ENCODE peak calls at places on chromosomes 13 and 19, in eight cellular contexts. T, I, P, R, F, H, Q and A are unnamed samples.

GRCh38 chr13:105952233-105952767 is 583.2 kb downstream of the EFNB2 start:
- DNase-seq in T (no peak), I (no peak), P (no peak), R (no peak), F (no peak), H (no peak), Q (no peak), A (no peak)

GRCh38 chr13:77138813-77139212 is 111.9 kb upstream of the FBXL3 start:
- DNase-seq in T (no peak), I (no peak), P (no peak), R (no peak), F (no peak), H (peak; percentile 5), Q (no peak), A (no peak)

GRCh38 chr19:6800991-6801396 is 28.5 kb downstream of the VAV1 start:
- DNase-seq in T (peak; percentile 78), I (no peak), P (no peak), R (peak; percentile 36), F (no peak), H (no peak), Q (no peak), A (peak; percentile 54)

GRCh38 chr19:17686027-17686511 is 2.1 kb downstream of the UNC13A start:
- DNase-seq in T (no peak), I (peak; percentile 39), P (no peak), R (peak; percentile 31), F (no peak), H (peak; percentile 40), Q (peak; percentile 26), A (peak; percentile 8)

GRCh38 chr19:42335374-42335936 is 10.0 kb downstream of the MEGF8 start:
- DNase-seq in T (no peak), I (no peak), P (no peak), R (no peak), F (no peak), H (no peak), Q (no peak), A (no peak)

GRCh38 chr13:46486270-46486669 is 66.7 kb upstream of the LRCH1 start:
- DNase-seq in T (no peak), I (no peak), P (no peak), R (peak; percentile 55), F (no peak), H (no peak), Q (no peak), A (no peak)

GRCh38 chr13:97499181-97499580 is 65.2 kb downstream of the RAP2A start:
- DNase-seq in T (no peak), I (no peak), P (no peak), R (peak; percentile 24), F (no peak), H (no peak), Q (no peak), A (no peak)

GRCh38 chr13:46354143-46355087 is 32.6 kb downstream of the RUBCNL start:
- DNase-seq in T (peak; percentile 97), I (no peak), P (no peak), R (peak; percentile 97), F (no peak), H (no peak), Q (no peak), A (peak; percentile 98)

GRCh38 chr19:1273263-1274041 is 1.9 kb upstream of the FAM174C start:
- DNase-seq in T (peak; percentile 18), I (no peak), P (peak; percentile 23), R (peak; percentile 46), F (no peak), H (no peak), Q (no peak), A (no peak)
- H3K4me3 ChIP-seq in T (no peak overlapping the region), I (no peak overlapping the region), P (peak overlapping the region; percentile 79), R (no peak overlapping the region), F (peak overlapping the region; percentile 86), H (peak overlapping the region; percentile 69), Q (peak overlapping the region; percentile 87), A (no peak overlapping the region)

DNA sequence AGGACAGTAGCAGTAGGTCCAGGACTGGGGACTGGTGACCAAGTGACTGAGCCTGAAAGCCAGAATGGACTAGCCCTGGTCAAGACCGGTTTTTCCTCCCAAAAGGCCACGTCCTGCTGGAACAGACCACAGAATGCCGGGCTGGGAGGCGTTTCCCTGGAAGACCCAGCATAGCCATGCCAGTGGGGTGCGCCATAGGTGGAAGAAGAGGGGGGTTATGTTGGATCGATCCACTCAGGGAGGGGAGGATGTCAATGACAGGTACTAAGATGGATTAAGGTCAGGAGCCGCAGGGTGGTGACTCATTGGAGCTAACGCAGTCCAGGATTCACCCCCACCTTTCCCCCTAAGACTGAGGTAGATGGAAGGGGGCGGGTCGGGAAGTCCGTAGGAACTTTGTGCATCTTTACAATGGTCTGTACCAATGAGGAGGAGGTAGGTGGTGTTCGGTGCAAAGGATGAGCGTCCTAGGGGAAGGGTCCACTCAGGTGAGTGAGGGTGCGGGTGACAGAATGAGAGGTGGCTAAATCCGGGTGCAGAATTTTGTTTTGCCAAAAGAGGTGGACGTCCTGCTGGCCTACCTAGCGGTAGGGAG is 21.0 kb downstream of the VASP start:
- DNase-seq in T (no peak), I (peak; percentile 73), P (no peak), R (peak; percentile 75), F (no peak), H (peak; percentile 25), Q (no peak), A (peak; percentile 44)
- TF ChIP-seq CTCF in T (no peak), I (no peak), P (no peak), R (no peak), F (no peak), H (no peak), Q (no peak), A (no peak)

GRCh38 chr13:75725784-75726183 is 89.7 kb downstream of the LMO7 start:
- DNase-seq in T (no peak), I (no peak), P (no peak), R (no peak), F (no peak), H (no peak), Q (no peak), A (no peak)
- H3K4me3 ChIP-seq in T (no peak overlapping the region), I (no peak overlapping the region), P (no peak overlapping the region), R (no peak overlapping the region), F (no peak overlapping the region), H (no peak overlapping the region), Q (no peak overlapping the region), A (no peak overlapping the region)

DNA sequence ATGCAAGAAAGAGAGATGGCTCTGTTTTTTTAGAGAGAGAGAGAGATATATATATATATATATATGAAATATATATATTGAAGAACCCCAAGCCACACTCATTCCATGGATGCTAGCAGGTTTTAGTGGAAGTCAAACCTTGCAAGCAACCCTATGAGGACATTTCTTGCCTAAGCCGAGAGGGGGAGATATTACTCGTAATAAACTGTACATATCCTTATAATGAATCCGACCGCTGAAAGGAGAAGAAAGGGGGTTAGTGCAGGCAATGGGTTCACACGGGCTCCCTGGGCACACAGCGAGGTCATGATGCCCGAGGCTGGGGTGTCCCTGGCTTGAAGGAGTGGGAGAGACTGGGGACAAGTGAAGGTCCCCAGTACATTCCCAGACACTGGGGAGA is 78.3 kb downstream of the IER2 start:
- DNase-seq in T (peak; percentile 14), I (no peak), P (no peak), R (no peak), F (no peak), H (peak; percentile 54), Q (no peak), A (no peak)
- TF ChIP-seq CTCF in T (no peak), I (no peak), P (no peak), R (no peak), F (no peak), H (peak; percentile 43), Q (no peak), A (no peak)

GRCh38 chr19:23070353-23070781 is 46.5 kb upstream of the ZNF730 start:
- DNase-seq in T (peak; percentile 63), I (no peak), P (peak; percentile 33), R (peak; percentile 59), F (peak; percentile 46), H (peak; percentile 14), Q (peak; percentile 31), A (peak; percentile 38)
- H3K4me3 ChIP-seq in T (no peak overlapping the region), I (no peak overlapping the region), P (peak overlapping the region; percentile 41), R (no peak overlapping the region), F (peak overlapping the region; percentile 64), H (no peak overlapping the region), Q (no peak overlapping the region), A (peak overlapping the region; percentile 35)

GRCh38 chr19:7921955-7922840 is 2.1 kb downstream of the SNAPC2 start:
- DNase-seq in T (no peak), I (no peak), P (no peak), R (no peak), F (no peak), H (no peak), Q (peak; percentile 21), A (no peak)

GRCh38 chr19:7920520-7921301 is 573 bp downstream of the SNAPC2 start:
- DNase-seq in T (peak; percentile 99), I (peak; percentile 99), P (peak; percentile 100), R (peak; percentile 94), F (peak; percentile 100), H (peak; percentile 98), Q (peak; percentile 100), A (peak; percentile 98)

GRCh38 chr19:7919681-7920519 is at the start of gene SNAPC2:
- DNase-seq in T (peak; percentile 97), I (peak; percentile 97), P (peak; percentile 97), R (peak; percentile 91), F (peak; percentile 98), H (peak; percentile 97), Q (peak; percentile 98), A (peak; percentile 96)

GRCh38 chr19:7922841-7923205 is 2.7 kb downstream of the SNAPC2 start:
- DNase-seq in T (no peak), I (no peak), P (no peak), R (no peak), F (no peak), H (no peak), Q (no peak), A (no peak)

DNA sequence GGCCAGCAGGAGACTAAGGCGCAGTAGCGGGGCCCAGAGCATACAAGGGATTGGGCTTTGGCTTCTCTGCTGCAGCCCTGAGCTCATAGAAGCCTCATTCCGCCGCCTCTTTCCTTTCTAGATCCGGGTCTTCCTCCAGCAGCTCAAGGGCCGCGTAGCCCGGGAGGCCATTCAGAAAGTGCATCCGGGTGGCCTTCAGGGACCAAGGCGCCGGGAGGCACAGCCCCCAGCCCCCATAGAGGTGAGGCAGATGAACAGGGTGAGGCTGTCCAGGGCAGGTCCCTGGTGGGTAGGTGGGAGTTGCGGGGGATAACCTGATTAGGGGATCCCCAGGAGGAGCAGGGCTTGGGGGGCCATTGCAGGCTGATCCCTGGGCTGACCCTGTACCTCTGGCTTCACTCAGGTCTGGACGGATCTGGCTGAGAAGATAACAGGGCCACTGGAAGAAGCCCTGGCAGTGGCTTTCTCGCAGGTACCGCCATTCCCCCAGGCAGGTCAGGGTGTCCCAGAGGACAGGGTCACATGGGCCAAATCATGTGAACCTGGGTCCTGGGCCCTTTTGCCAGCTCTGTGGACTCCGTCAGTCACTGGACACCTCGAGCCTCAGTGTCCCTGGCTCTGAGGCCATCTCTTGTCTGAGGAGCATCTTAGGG is 1.3 kb downstream of the SNAPC2 start:
- DNase-seq in T (no peak), I (no peak), P (no peak), R (no peak), F (no peak), H (no peak), Q (no peak), A (no peak)
- TF ChIP-seq CTCF in T (no peak), I (no peak), P (no peak), R (no peak), F (no peak), H (no peak), Q (no peak), A (no peak)